ENCODE peak calls at places on chromosomes 2 and 18, in eight cellular contexts. V, G, W, A, X, K, D and Z are unnamed samples.
A peak's percentile ranks its signal among the peaks of the same experiment; 100 is the strongest.

GRCh38 chr2:64748147-64748546 is 94.4 kb upstream of the SERTAD2 start:
- DNase-seq in G (no peak), A (no peak), V (no peak), D (no peak), K (no peak), X (no peak), W (no peak), Z (no peak)

GRCh38 chr18:33616556-33616955 is 38.5 kb downstream of the ASXL3 start:
- DNase-seq in A (no peak), D (no peak), X (no peak), V (no peak), W (no peak), G (no peak), K (no peak), Z (no peak)

GRCh38 chr2:210459925-210460862 is 16.4 kb downstream of the LANCL1 start:
- DNase-seq in X (no peak), A (no peak), V (no peak), W (no peak), K (no peak), G (no peak), D (no peak), Z (no peak)

GRCh38 chr2:237674731-237675276 is 47.4 kb downstream of the LRRFIP1 start:
- DNase-seq in G (peak; percentile 85), A (peak; percentile 94), V (peak; percentile 89), X (peak; percentile 96), D (no peak), W (peak; percentile 79), K (peak; percentile 74), Z (peak; percentile 70)

GRCh38 chr2:129936334-129936934 is 43.0 kb upstream of the RAB6C start:
- DNase-seq in K (no peak), X (peak; percentile 48), D (no peak), G (no peak), V (peak; percentile 90), W (no peak), A (no peak), Z (no peak)

GRCh38 chr2:181977661-181978350 is 7.8 kb upstream of the PPP1R1C start:
- DNase-seq in K (no peak), D (no peak), A (no peak), V (no peak), G (peak; percentile 65), X (no peak), W (peak; percentile 65), Z (peak; percentile 23)

GRCh38 chr18:78123144-78123909 is 856.3 kb upstream of the SALL3 start:
- DNase-seq in W (no peak), X (no peak), A (no peak), D (no peak), K (no peak), V (no peak), G (no peak), Z (no peak)

GRCh38 chr2:113965644-113966043 is 75.8 kb downstream of the ACTR3 start:
- DNase-seq in D (peak; percentile 22), G (peak; percentile 68), X (peak; percentile 49), W (no peak), V (peak; percentile 73), A (no peak), K (peak; percentile 54), Z (no peak)

GRCh38 chr2:122704109-122704563 is 948.7 kb downstream of the TSN start:
- DNase-seq in X (no peak), A (no peak), V (no peak), D (no peak), K (no peak), G (no peak), W (no peak), Z (no peak)

GRCh38 chr2:241844831-241845578 is 13.7 kb downstream of the PDCD1 start:
- DNase-seq in V (peak; percentile 38), A (no peak), X (no peak), W (no peak), G (no peak), K (no peak), D (no peak), Z (no peak)

GRCh38 chr2:241818943-241819270 is 9.9 kb downstream of the NEU4 start:
- DNase-seq in W (no peak), V (peak; percentile 9), K (no peak), D (no peak), A (no peak), X (no peak), G (no peak), Z (no peak)

GRCh38 chr2:240124651-240125030 is 11.5 kb downstream of the COPS9 start:
- DNase-seq in A (no peak), W (no peak), D (no peak), G (no peak), V (peak; percentile 26), K (no peak), X (no peak), Z (no peak)

GRCh38 chr2:127622561-127623387 is 23.2 kb upstream of the GPR17 start:
- DNase-seq in W (no peak), K (no peak), X (no peak), A (no peak), D (no peak), V (peak; percentile 22), G (no peak), Z (no peak)

GRCh38 chr2:182066439-182067061 is 80.9 kb downstream of the PPP1R1C start:
- DNase-seq in A (no peak), G (peak; percentile 96), K (no peak), W (peak; percentile 90), X (no peak), D (no peak), V (no peak), Z (no peak)

GRCh38 chr18:3790702-3791101 is 340.7 kb downstream of the TGIF1 start:
- DNase-seq in W (no peak), A (no peak), G (no peak), K (peak; percentile 12), V (no peak), D (no peak), X (no peak), Z (no peak)

GRCh38 chr2:241541564-241542277 is 16.8 kb upstream of the BOK start:
- DNase-seq in D (no peak), G (no peak), V (peak; percentile 63), K (peak; percentile 9), W (no peak), A (no peak), X (no peak), Z (no peak)

GRCh38 chr2:201260302-201260800 is at the start of gene CASP8:
- DNase-seq in D (no peak), V (peak; percentile 30), A (no peak), W (peak; percentile 56), X (peak; percentile 89), G (peak; percentile 69), K (no peak), Z (no peak)
- H3K4me3 ChIP-seq in D (peak within 1 kb of the TSS; percentile 63), V (no peak within 1 kb of the TSS), A (peak within 1 kb of the TSS; percentile 96), W (peak within 1 kb of the TSS; percentile 68), X (peak within 1 kb of the TSS; percentile 57), G (peak within 1 kb of the TSS; percentile 3), K (no peak within 1 kb of the TSS), Z (no peak within 1 kb of the TSS)

DNA sequence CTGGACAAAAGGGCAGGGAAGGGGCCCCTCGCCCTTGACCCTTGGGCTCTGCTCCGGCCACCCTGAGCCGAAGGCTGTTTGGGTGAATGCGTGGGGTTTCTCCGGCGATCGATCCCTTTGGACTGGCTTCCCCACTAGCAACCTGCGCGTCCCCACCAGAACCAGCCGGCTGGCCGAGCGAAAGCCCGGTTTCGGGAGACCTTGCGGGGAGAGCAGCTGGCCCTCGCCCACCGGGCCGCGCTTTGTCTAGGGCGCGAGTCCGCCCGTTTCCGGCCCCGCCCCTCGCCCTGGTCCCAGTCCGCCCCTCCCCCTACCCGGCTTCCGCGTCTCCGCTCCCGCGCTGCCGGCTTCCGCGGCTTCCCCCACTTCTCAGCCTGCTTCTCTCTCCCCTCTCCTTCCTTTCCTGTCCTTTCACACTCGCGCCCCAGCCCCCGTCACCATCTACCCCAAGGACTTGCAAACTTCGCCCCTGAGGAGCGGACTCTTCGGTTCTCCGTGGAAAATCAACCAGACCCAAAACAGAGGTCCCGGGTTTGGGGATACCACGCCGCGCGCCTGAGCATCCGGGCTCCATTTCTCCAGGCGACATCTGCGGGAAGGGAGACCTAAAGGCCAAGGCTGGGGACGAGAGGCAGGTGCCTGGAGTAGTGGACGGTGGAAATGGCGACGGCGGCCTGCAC is 48.0 kb upstream of the ATP6V1B1 start:
- DNase-seq in X (no peak), A (peak; percentile 77), W (no peak), V (peak; percentile 90), K (peak; percentile 67), G (no peak), D (no peak), Z (no peak)
- H3K4me3 ChIP-seq in X (peak overlapping the region; percentile 2), A (peak overlapping the region; percentile 47), W (no peak overlapping the region), V (peak overlapping the region; percentile 77), K (peak overlapping the region; percentile 30), G (no peak overlapping the region), D (peak overlapping the region; percentile 35), Z (peak overlapping the region; percentile 19)

GRCh38 chr2:26174691-26175181 is 1.8 kb downstream of the GAREM2 start:
- DNase-seq in K (no peak), W (no peak), G (no peak), V (peak; percentile 57), A (no peak), D (no peak), X (no peak), Z (no peak)

GRCh38 chr2:26170795-26171194 is 2.1 kb upstream of the GAREM2 start:
- DNase-seq in V (peak; percentile 49), W (no peak), X (no peak), G (no peak), K (no peak), A (no peak), D (no peak), Z (no peak)

GRCh38 chr2:26172866-26173595 is at the start of gene GAREM2:
- DNase-seq in A (no peak), D (no peak), V (peak; percentile 83), W (peak; percentile 28), X (no peak), K (peak; percentile 50), G (no peak), Z (no peak)

GRCh38 chr2:26173596-26174482 is 951 bp downstream of the GAREM2 start:
- DNase-seq in V (peak; percentile 73), W (no peak), D (no peak), G (no peak), K (no peak), X (no peak), A (no peak), Z (no peak)

DNA sequence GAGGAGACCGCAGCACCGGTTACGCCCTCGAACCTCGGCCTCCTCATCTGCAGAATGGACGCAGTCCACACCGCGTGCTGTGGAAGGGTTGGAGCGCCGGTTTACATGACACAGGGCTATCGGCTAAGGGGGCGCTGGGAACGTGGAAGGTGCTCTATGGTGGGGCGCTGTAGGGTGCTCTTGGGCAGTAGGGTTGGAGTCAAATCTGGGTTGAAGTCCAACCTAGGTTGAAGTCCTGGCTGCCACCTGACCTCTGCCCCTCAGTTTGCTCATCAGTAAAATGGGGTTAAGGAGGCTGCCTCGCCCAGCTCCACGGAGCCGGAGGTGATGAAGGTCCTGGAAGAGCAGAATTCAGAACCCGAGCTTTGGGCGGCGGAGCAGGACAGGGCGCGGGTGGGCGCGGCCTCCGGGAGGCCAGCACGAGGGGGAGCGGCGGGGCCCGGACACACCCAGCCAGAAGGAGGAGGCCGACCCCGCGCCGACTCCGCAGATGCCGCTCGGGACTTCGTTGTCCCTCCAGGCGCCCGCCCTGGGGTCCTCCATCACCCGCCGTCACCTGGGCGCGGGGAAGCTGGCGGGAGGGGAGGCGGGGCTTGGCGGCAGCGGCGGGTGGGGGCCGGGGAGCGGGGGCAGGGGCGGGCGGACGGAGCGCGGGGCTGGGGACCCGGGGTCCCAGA is 561 bp upstream of the GAREM2 start:
- DNase-seq in K (peak; percentile 30), V (peak; percentile 85), X (no peak), W (no peak), D (no peak), G (no peak), A (no peak), Z (no peak)
- H3K4me3 ChIP-seq in K (peak overlapping the region; percentile 30), V (no peak overlapping the region), X (peak overlapping the region; percentile 15), W (no peak overlapping the region), D (no peak overlapping the region), G (peak overlapping the region; percentile 21), A (peak overlapping the region; percentile 75), Z (peak overlapping the region; percentile 24)

GRCh38 chr2:71578665-71579371 is 125.5 kb downstream of the DYSF start:
- DNase-seq in V (no peak), G (peak; percentile 15), K (no peak), X (no peak), D (no peak), W (no peak), A (peak; percentile 95), Z (no peak)
- H3K4me3 ChIP-seq in V (no peak overlapping the region), G (no peak overlapping the region), K (no peak overlapping the region), X (no peak overlapping the region), D (no peak overlapping the region), W (no peak overlapping the region), A (no peak overlapping the region), Z (no peak overlapping the region)